ENCODE peak calls at places on chromosomes 6 and 20, in six cellular contexts. Y is kidney, M is ovary, N is upper lobe of right lung, T is Peyer's patch, H is hepatocyte. R is an unnamed sample. For H3K9me3, the result is how much of the 10 kb centered on the place peaks cover.

GRCh38 chr6:44247338-44248302 is 719 bp downstream of the HSP90AB1 start:
- DNase-seq in Y (peak), M (peak), N (peak), T (peak), H (peak), R (peak)

GRCh38 chr20:36779656-36780025 is 6.1 kb upstream of the DSN1 start:
- DNase-seq in Y (no peak), M (no peak), N (no peak), T (no peak), H (no peak), R (no peak)

GRCh38 chr6:81171991-81172740 is 580.3 kb downstream of the TENT5A start:
- DNase-seq in Y (peak), M (peak), N (no peak), T (no peak), H (no peak), R (no peak)

GRCh38 chr6:70686548-70687133 is 19.0 kb downstream of the SMAP1 start:
- DNase-seq in Y (no peak), M (no peak), N (no peak), T (no peak), H (peak), R (no peak)

GRCh38 chr6:135358251-135358821 is 139.2 kb downstream of the AHI1 start:
- DNase-seq in Y (no peak), M (no peak), N (no peak), T (no peak), H (no peak), R (no peak)

GRCh38 chr20:17898548-17898994 is 70.0 kb downstream of the SNX5 start:
- DNase-seq in Y (no peak), M (peak), N (peak), T (peak), H (peak), R (peak)

GRCh38 chr6:131054392-131055250 is 8.4 kb downstream of the EPB41L2 start:
- DNase-seq in Y (no peak), M (no peak), N (no peak), T (no peak), H (no peak), R (no peak)

GRCh38 chr6:38133932-38134703 is 314.6 kb downstream of the ZFAND3 start:
- DNase-seq in Y (no peak), M (no peak), N (no peak), T (no peak), H (peak), R (no peak)

GRCh38 chr20:48467622-48468021 is 360.2 kb downstream of the PREX1 start:
- DNase-seq in Y (no peak), M (no peak), N (peak), T (no peak), H (no peak), R (no peak)

GRCh38 chr6:52696418-52696817 is 25.5 kb downstream of the TMEM14A start:
- DNase-seq in Y (no peak), M (no peak), N (no peak), T (no peak), H (no peak), R (no peak)

GRCh38 chr6:15969236-15969778 is 159.6 kb upstream of the MYLIP start:
- DNase-seq in Y (no peak), M (no peak), N (no peak), T (no peak), H (no peak), R (no peak)

GRCh38 chr6:73131706-73132105 is 93.6 kb downstream of the KHDC1L start:
- DNase-seq in Y (no peak), M (no peak), N (no peak), T (no peak), H (no peak), R (no peak)

GRCh38 chr6:169252805-169253189 is 849 bp downstream of the THBS2 start:
- DNase-seq in Y (no peak), M (peak), N (no peak), T (peak), H (no peak), R (no peak)

GRCh38 chr6:32181890-32182529 is 2.0 kb downstream of the AGER start:
- DNase-seq in Y (peak), M (no peak), N (no peak), T (peak), H (no peak), R (no peak)

GRCh38 chr6:159758031-159759001 is 3.5 kb upstream of the ACAT2 start:
- DNase-seq in Y (no peak), M (no peak), N (no peak), T (no peak), H (peak), R (no peak)

GRCh38 chr20:14741616-14742015 is 404.2 kb upstream of the FLRT3 start:
- DNase-seq in Y (no peak), M (no peak), N (no peak), T (no peak), H (no peak), R (no peak)

GRCh38 chr20:32681175-32682084 is 7.7 kb upstream of the C20orf203 start:
- DNase-seq in Y (peak), M (no peak), N (no peak), T (no peak), H (peak), R (no peak)

GRCh38 chr6:145020543-145020942 is 714.8 kb downstream of the EPM2A start:
- DNase-seq in Y (no peak), M (no peak), N (no peak), T (no peak), H (no peak), R (no peak)

GRCh38 chr6:37919417-37920157 is 100.1 kb downstream of the ZFAND3 start:
- DNase-seq in Y (no peak), M (no peak), N (no peak), T (no peak), H (no peak), R (no peak)

GRCh38 chr6:41428995-41429417 is 93.6 kb downstream of the NCR2 start:
- DNase-seq in Y (peak), M (no peak), N (no peak), T (peak), H (peak), R (no peak)

GRCh38 chr6:139825935-139826374 is 451.5 kb upstream of the CITED2 start:
- DNase-seq in Y (no peak), M (no peak), N (no peak), T (no peak), H (no peak), R (no peak)

GRCh38 chr20:50048420-50049166 is 64.4 kb downstream of the UBE2V1 start:
- DNase-seq in Y (no peak), M (no peak), N (no peak), T (no peak), H (no peak), R (no peak)

GRCh38 chr6:4179960-4180652 is 44.7 kb upstream of the ECI2 start:
- DNase-seq in Y (no peak), M (no peak), N (no peak), T (no peak), H (no peak), R (no peak)

GRCh38 chr6:13453771-13454251 is 33.6 kb downstream of the GFOD1 start:
- DNase-seq in Y (no peak), M (no peak), N (no peak), T (no peak), H (no peak), R (no peak)

GRCh38 chr20:10581823-10582222 is 92.0 kb downstream of the JAG1 start:
- DNase-seq in Y (no peak), M (no peak), N (no peak), T (no peak), H (no peak), R (no peak)

GRCh38 chr6:134447883-134448387 is 130.0 kb upstream of the SGK1 start:
- DNase-seq in Y (no peak), M (no peak), N (no peak), T (no peak), H (no peak), R (no peak)

GRCh38 chr20:50691585-50692552 is 527 bp upstream of the RIPOR3 start:
- DNase-seq in Y (no peak), M (no peak), N (no peak), T (no peak), H (peak), R (no peak)

GRCh38 chr20:6045566-6045965 is 8.3 kb downstream of the LRRN4 start:
- DNase-seq in Y (no peak), M (no peak), N (no peak), T (no peak), H (no peak), R (no peak)

GRCh38 chr6:79607000-79607399 is 24.1 kb upstream of the SH3BGRL2 start:
- DNase-seq in Y (no peak), M (no peak), N (no peak), T (no peak), H (no peak), R (no peak)

GRCh38 chr20:44039741-44040140 is 125.1 kb downstream of the TOX2 start:
- DNase-seq in Y (no peak), M (no peak), N (peak), T (no peak), H (no peak), R (no peak)

GRCh38 chr6:6003334-6004146 is 3.2 kb downstream of the NRN1 start:
- DNase-seq in Y (peak), M (no peak), N (no peak), T (no peak), H (no peak), R (no peak)

GRCh38 chr6:22658934-22659333 is 89.6 kb downstream of the HDGFL1 start:
- DNase-seq in Y (no peak), M (no peak), N (no peak), T (no peak), H (no peak), R (no peak)
- H3K9me3 ChIP-seq in Y (under half), M (under half), N (under half), T (under half), H (under half), R (under half)

DNA sequence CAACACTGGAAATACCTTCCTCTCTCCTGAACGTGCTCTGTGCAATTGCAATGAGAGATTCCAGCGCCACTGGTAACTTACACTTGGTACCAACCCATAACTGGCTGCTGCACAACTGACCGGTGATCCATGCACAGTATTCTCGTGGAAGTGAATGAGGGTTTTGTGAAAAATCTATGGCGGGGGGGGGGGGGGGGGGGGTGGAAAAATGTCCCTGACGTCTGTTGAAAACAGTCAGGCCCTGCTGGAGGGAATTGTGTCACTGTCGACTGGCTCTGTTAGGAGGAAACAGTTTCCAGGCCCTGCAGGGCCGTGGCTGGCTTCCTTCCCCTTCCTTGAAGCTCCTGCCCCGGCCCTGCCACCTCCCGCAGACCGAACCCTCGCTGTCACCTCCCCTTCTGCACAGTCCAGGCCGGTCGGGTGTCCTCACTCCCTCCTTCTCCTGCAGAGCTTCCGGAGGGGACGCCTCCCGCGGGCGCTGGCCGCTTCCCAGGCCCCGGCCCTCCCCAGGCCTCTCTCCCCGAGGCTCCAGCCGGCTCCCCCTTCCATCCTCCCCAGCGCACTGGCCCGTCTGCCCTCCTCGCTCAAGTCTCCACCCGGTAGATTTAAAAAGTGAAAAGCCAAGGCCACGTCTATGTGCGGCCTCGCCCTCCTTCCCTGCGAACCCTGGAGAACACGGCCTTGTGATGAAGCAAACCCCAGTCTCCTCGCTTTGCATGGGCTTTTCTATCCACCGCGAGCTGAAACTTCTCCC is 265.6 kb upstream of the QKI start:
- DNase-seq in Y (peak), M (no peak), N (no peak), T (no peak), H (no peak), R (no peak)
- H3K9me3 ChIP-seq in Y (under half), M (under half), N (under half), T (under half), H (under half), R (under half)

GRCh38 chr20:40110241-40110910 is 578.7 kb downstream of the MAFB start:
- DNase-seq in Y (no peak), M (no peak), N (no peak), T (no peak), H (no peak), R (no peak)
- H3K9me3 ChIP-seq in Y (under half), M (under half), N (under half), T (under half), H (under half), R (under half)

DNA sequence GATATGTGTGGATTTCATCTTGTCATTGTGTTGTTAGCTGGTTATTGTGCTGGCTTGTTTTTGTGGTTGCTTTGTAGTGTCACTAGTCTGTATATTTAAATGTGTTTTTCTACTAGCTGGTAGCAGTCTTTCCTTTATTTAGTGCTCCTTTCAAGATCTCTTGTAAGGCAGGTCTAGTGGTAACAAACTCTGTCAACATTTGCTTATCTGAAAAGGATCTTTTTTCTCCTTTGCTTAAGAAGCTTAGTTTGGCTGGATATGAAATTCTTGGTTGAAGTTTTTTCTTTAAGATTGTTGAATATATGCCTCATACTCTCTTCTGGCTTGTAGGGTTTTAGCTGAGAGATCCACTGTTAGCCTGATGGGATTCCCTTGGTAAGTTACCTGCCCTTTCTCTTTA is 32.7 kb upstream of the TFB1M start:
- DNase-seq in Y (no peak), M (no peak), N (no peak), T (no peak), H (no peak), R (no peak)
- H3K9me3 ChIP-seq in Y (under half), M (under half), N (under half), T (under half), H (under half), R (under half)

DNA sequence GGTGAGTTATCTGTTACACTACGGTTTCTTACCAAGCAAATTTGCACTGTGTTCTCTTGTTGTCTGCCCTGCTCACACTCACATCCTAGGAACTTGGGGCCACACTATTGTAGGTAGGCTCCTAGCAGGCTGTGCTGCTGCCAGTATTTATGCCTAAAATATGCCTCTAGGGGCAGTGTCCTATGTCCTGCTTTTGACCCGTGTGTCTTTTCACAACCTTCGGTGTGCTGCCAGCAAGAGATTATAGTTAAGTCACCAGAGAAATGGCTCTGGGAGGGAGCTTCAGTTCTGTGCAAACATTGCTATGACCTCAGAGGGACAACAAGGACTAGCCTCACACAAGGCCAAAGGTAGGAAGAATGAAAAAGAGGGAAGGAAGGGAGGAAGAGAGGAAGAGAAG is 8.9 kb upstream of the TAAR5 start:
- DNase-seq in Y (no peak), M (no peak), N (no peak), T (no peak), H (peak), R (no peak)
- H3K9me3 ChIP-seq in Y (under half), M (under half), N (under half), T (under half), H (under half), R (under half)

GRCh38 chr6:324729-325125 is 32.4 kb downstream of the DUSP22 start:
- DNase-seq in Y (no peak), M (no peak), N (peak), T (peak), H (no peak), R (no peak)
- H3K9me3 ChIP-seq in Y (under half), M (under half), N (under half), T (under half), H (under half), R (under half)

R was measured in effector memory CD4-positive, alpha-beta T cell.